ENCODE peak calls at places on chromosomes 2 and 18, in four cellular contexts. J is thyroid gland; G is fibroblast of lung; U is CD8-positive, alpha-beta memory T cell. R is an unnamed sample. For H3K4me1, the result is how much of the 10 kb centered on the place peaks cover.

GRCh38 chr2:181977661-181978350 is 7.8 kb upstream of the PPP1R1C start:
- DNase-seq in J (no peak), U (no peak), G (peak), R (no peak)

GRCh38 chr2:153156743-153157142 is 321.8 kb downstream of the RPRM start:
- DNase-seq in J (no peak), U (no peak), G (no peak), R (no peak)

GRCh38 chr2:119809329-119810038 is 49.8 kb downstream of the PTPN4 start:
- DNase-seq in U (no peak), G (peak), J (no peak), R (no peak)

GRCh38 chr2:8392098-8392844 is 289.6 kb upstream of the ID2 start:
- DNase-seq in J (no peak), G (no peak), U (no peak), R (no peak)

GRCh38 chr2:11534078-11534745 is 367 bp downstream of the GREB1 start:
- DNase-seq in U (no peak), G (no peak), J (no peak), R (no peak)

GRCh38 chr18:75008186-75008585 is 200.8 kb downstream of the PTGR3 start:
- DNase-seq in U (no peak), J (no peak), G (no peak), R (no peak)

GRCh38 chr2:229431331-229431954 is 160.4 kb upstream of the PID1 start:
- DNase-seq in U (no peak), J (no peak), G (peak), R (no peak)

GRCh38 chr2:63047534-63048281 is 2.9 kb upstream of the OTX1 start:
- DNase-seq in U (no peak), G (no peak), J (no peak), R (peak)

GRCh38 chr2:201151127-201152074 is 31.5 kb upstream of the CASP10 start:
- DNase-seq in J (no peak), U (no peak), G (peak), R (no peak)

DNA sequence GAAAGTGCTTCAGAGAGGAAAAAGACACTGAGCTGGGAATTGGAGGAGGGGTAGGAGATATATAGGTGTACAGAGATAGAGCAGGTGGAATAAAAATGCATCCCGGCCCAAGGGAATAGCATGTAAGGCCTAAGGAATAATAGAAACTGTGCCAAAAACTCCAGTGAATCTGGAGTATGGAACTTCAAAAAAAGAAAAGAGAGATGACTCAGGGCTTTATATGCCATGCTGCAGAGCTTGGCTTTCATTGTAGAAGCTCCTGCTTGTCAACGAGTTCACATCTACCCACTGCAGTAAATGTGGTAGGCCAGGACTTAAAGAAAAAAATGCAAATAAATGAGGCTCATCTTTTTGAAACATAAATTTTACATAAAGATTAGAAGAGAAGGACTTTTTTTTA is 131.8 kb downstream of the MREG start:
- DNase-seq in U (no peak), G (peak), J (no peak), R (no peak)
- H3K4me1 ChIP-seq in U (under half), G (under half), J (under half), R (under half)

DNA sequence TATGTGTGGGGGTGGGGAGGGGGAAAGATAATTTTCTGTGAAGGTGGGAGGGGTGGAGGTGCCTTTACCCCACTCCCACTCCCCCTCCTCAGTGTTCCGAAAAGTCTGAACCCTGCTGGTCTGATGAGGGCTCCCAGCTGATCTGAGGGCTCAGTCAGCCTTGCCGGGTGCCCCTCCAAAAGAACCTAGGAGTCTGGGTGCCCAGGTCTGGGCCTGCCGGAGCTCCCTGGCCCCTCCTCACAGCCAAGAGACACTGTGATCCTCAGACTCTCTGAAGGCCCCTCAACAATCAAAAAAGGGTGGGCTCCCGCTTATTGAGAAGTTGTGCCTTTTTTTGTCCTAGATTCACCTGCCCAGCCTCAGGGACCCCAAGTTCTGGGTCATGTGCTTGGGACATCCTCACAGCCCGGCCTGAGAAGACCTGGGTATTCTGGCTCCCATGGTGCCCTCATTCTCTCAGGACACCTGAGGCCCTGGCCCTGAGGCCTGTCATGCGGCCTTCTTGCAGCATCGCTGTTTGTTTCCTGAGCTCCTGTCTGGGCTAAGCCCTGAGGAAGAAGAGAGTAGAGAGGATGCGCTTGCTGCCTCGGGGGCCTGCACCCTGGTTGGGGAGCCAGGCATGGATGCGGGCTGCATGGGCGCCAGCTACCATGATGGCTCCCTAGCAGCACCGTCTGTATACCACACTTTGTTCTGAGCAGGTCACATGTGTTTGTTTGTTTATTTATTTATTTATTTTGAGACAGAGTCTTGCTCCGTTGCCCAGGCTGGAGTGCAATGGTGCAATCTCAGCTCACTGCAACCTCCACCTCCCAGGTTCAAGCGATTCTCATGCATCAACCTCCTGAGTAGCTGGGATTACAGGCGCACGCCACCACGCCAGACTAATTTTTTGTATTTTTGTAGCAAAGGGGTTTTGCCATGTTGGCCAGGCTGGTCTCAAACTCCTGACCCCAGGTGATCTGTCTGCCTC is 44.0 kb downstream of the SDC1 start:
- DNase-seq in J (no peak), G (no peak), U (no peak), R (peak)
- H3K4me1 ChIP-seq in J (under half), G (under half), U (under half), R (half or more)

DNA sequence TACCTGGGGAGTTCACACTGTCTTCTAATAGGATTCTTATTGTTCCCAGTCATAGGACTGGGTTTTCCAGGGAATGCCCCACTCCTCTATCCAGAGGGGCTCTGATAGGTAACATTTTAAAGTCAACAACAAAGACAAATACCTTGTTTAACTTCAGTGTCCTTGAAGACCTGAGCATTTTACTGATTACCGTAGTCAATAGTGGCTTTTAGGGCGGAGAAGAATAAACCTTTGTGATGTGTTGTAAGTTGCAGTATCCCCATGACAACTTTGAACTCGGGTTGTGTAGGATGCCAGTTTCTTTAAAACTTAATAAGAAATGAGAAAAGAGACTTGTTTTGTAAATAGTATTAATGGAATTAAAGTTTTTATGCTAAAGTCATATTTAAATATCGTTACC is 5.9 kb downstream of the GATA6 start:
- DNase-seq in U (no peak), J (no peak), G (no peak), R (no peak)
- H3K4me1 ChIP-seq in U (under half), J (under half), G (under half), R (under half)

GRCh38 chr2:104434966-104435365 is 418.9 kb upstream of the POU3F3 start:
- DNase-seq in J (no peak), U (no peak), G (no peak), R (no peak)
- H3K4me1 ChIP-seq in J (under half), U (under half), G (under half), R (under half)

DNA sequence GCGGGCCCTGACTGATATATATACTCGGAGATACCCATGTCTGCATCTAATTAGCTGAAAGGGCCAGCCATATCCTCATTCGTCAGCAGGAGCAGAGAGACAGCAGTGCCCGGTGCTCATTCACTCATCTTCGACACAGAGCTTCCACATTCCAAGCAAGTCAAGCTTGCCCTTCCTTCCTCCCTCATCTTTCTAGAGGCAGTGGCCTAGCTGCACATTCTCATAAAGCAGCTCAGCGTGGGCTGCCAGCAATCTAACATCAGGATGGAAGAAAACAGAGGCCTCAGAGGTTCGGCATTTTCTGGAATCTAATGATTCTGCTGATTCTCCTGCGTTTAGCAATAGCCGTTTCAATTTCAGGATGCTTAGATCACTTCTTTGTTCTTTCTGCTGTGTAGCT is 68.8 kb downstream of the CLHC1 start:
- DNase-seq in J (peak), U (no peak), G (peak), R (no peak)
- H3K4me1 ChIP-seq in J (under half), U (under half), G (under half), R (half or more)

GRCh38 chr2:16192416-16193216 is 252.3 kb downstream of the MYCN start:
- DNase-seq in G (no peak), U (no peak), J (no peak), R (no peak)

GRCh38 chr2:16191431-16192200 is 251.3 kb downstream of the MYCN start:
- DNase-seq in U (no peak), G (no peak), J (no peak), R (no peak)

GRCh38 chr2:16189019-16189850 is 248.9 kb downstream of the MYCN start:
- DNase-seq in U (no peak), G (no peak), J (peak), R (no peak)

GRCh38 chr2:16189851-16190160 is 249.5 kb downstream of the MYCN start:
- DNase-seq in G (no peak), J (no peak), U (no peak), R (no peak)

GRCh38 chr2:16190446-16191270 is 250.3 kb downstream of the MYCN start:
- DNase-seq in G (no peak), U (no peak), J (no peak), R (no peak)
- H3K4me1 ChIP-seq in G (under half), U (under half), J (under half), R (under half)

DNA sequence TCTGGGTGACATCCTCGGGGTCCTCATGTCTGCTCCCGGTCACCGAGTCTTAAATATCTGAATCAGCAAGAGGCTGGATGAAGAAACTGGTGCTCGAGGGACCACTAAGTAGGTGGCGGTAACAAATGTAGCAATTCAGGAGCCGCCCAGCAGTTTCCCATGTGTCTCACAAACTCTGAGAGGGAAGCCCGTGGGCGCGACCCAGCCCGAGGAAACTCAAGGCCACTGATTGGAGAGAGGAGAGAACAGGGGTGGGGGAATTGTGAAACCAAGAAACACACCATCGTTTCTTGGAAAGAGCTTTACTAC is 10.7 kb downstream of the MLPH start:
- DNase-seq in G (no peak), U (no peak), J (no peak), R (peak)
- H3K4me1 ChIP-seq in G (under half), U (under half), J (under half), R (under half)

R was measured in suprapubic skin.